ENCODE peak calls at places on chromosomes 6 and 20, in eight cellular contexts. N is WTC11, R is MCF 10A, Z is H9, D is astrocyte of the spinal cord, W is A549, F is natural killer cell, A is ovary. J is an unnamed sample.

GRCh38 chr6:100493206-100493888 is 28.6 kb upstream of the SIM1 start:
- DNase-seq in N (peak), R (peak), Z (peak), D (no peak), W (no peak), F (no peak), A (no peak), J (no peak)

GRCh38 chr6:20933057-20933792 is 399.0 kb downstream of the CDKAL1 start:
- DNase-seq in N (no peak), R (no peak), Z (no peak), D (no peak), W (no peak), F (no peak), A (no peak), J (no peak)

GRCh38 chr20:10508468-10509251 is 73.6 kb downstream of the SLX4IP start:
- DNase-seq in N (no peak), R (no peak), Z (no peak), D (peak), W (no peak), F (no peak), A (peak), J (no peak)

GRCh38 chr6:13454286-13455221 is 32.8 kb downstream of the GFOD1 start:
- DNase-seq in N (no peak), R (no peak), Z (no peak), D (peak), W (no peak), F (peak), A (no peak), J (no peak)

GRCh38 chr6:12909828-12910227 is 193.3 kb downstream of the PHACTR1 start:
- DNase-seq in N (no peak), R (no peak), Z (no peak), D (no peak), W (no peak), F (no peak), A (no peak), J (peak)

GRCh38 chr6:128036808-128037570 is 136.1 kb upstream of the THEMIS start:
- DNase-seq in N (no peak), R (no peak), Z (no peak), D (no peak), W (no peak), F (no peak), A (no peak), J (no peak)

GRCh38 chr6:35955970-35956369 is 35.1 kb upstream of the SRPK1 start:
- DNase-seq in N (no peak), R (peak), Z (no peak), D (no peak), W (no peak), F (no peak), A (no peak), J (no peak)

GRCh38 chr6:154791561-154792317 is 58.5 kb downstream of the SCAF8 start:
- DNase-seq in N (no peak), R (peak), Z (no peak), D (no peak), W (no peak), F (no peak), A (no peak), J (no peak)

GRCh38 chr6:82951389-82951788 is 114.3 kb downstream of the UBE3D start:
- DNase-seq in N (no peak), R (peak), Z (no peak), D (no peak), W (no peak), F (no peak), A (no peak), J (no peak)

GRCh38 chr20:38805502-38805957 is at the start of gene PPP1R16B:
- DNase-seq in N (peak), R (no peak), Z (peak), D (no peak), W (peak), F (peak), A (no peak), J (peak)

GRCh38 chr20:61839223-61839911 is 226.3 kb downstream of the TAF4 start:
- DNase-seq in N (no peak), R (no peak), Z (no peak), D (no peak), W (no peak), F (no peak), A (no peak), J (no peak)

GRCh38 chr6:49868951-49869529 is 2.7 kb upstream of the CRISP1 start:
- DNase-seq in N (no peak), R (no peak), Z (no peak), D (no peak), W (no peak), F (no peak), A (no peak), J (no peak)

GRCh38 chr6:30615958-30616810 is 859 bp downstream of the PPP1R10 start:
- DNase-seq in N (no peak), R (peak), Z (peak), D (peak), W (no peak), F (peak), A (no peak), J (peak)

GRCh38 chr6:11785953-11786579 is 7.5 kb upstream of the ADTRP start:
- DNase-seq in N (no peak), R (no peak), Z (no peak), D (no peak), W (no peak), F (no peak), A (no peak), J (no peak)

GRCh38 chr6:113734886-113735481 is 122.2 kb upstream of the MARCKS start:
- DNase-seq in N (no peak), R (peak), Z (no peak), D (peak), W (no peak), F (no peak), A (no peak), J (no peak)

GRCh38 chr20:29443819-29444218 is 1813.6 kb upstream of the DEFB115 start:
- DNase-seq in N (no peak), R (no peak), Z (no peak), D (no peak), W (no peak), F (no peak), A (no peak), J (no peak)

GRCh38 chr6:127886603-127887002 is 14.3 kb downstream of the THEMIS start:
- DNase-seq in N (no peak), R (no peak), Z (no peak), D (no peak), W (no peak), F (no peak), A (no peak), J (no peak)

GRCh38 chr20:15763344-15763743 is 809.9 kb downstream of the KIF16B start:
- DNase-seq in N (no peak), R (no peak), Z (no peak), D (peak), W (no peak), F (no peak), A (no peak), J (no peak)

GRCh38 chr6:16739329-16739801 is 21.9 kb downstream of the ATXN1 start:
- DNase-seq in N (no peak), R (peak), Z (no peak), D (peak), W (no peak), F (no peak), A (no peak), J (no peak)

GRCh38 chr6:2877057-2877882 is 25.8 kb downstream of the SERPINB9 start:
- DNase-seq in N (no peak), R (peak), Z (no peak), D (peak), W (peak), F (no peak), A (peak), J (no peak)

GRCh38 chr6:157625764-157626163 is 197.3 kb upstream of the SNX9 start:
- DNase-seq in N (no peak), R (no peak), Z (no peak), D (no peak), W (no peak), F (no peak), A (peak), J (no peak)

GRCh38 chr20:14687317-14687716 is 349.9 kb upstream of the FLRT3 start:
- DNase-seq in N (no peak), R (peak), Z (no peak), D (no peak), W (no peak), F (no peak), A (no peak), J (no peak)

GRCh38 chr6:4603856-4604369 is 172.3 kb upstream of the CDYL start:
- DNase-seq in N (no peak), R (no peak), Z (no peak), D (no peak), W (no peak), F (no peak), A (no peak), J (no peak)

GRCh38 chr6:126337323-126337722 is 2.6 kb upstream of the CENPW start:
- DNase-seq in N (no peak), R (peak), Z (no peak), D (no peak), W (no peak), F (no peak), A (no peak), J (no peak)

GRCh38 chr6:28643017-28643740 is 117.5 kb downstream of the GPX5 start:
- DNase-seq in N (peak), R (peak), Z (peak), D (peak), W (no peak), F (no peak), A (no peak), J (peak)

GRCh38 chr6:118869350-118869749 is 24.6 kb upstream of the ASF1A start:
- DNase-seq in N (no peak), R (peak), Z (no peak), D (peak), W (no peak), F (no peak), A (no peak), J (no peak)

DNA sequence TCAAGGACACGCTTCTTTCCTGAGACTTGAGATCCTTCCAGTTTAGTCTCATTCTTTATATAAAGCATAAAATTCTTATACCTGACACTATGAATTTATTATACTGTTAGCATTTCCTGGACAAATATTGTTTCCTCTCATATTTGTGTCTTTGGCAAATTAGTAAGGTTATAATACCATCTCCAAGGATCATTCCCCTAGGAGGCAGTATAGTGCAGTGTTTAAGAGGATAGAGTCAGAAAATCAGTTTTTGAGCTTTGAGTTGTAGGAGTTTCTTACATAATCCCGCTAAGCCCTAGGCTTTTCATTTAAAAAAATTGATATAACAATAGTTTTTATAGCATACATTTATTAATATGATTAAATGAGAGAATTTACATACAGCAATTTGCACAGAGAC is 510.8 kb downstream of the TENT5A start:
- DNase-seq in N (no peak), R (peak), Z (no peak), D (peak), W (peak), F (no peak), A (no peak), J (no peak)
- TF ChIP-seq CTCF in N (peak), R (peak), Z (peak), D (peak), W (no peak), F (no peak), A (no peak), J (peak)

GRCh38 chr20:37163832-37164554 is 15.1 kb upstream of the RPN2 start:
- DNase-seq in N (no peak), R (no peak), Z (no peak), D (no peak), W (no peak), F (no peak), A (no peak), J (no peak)
- TF ChIP-seq CTCF in N (no peak), R (no peak), Z (no peak), D (no peak), W (no peak), F (no peak), A (no peak), J (no peak)

GRCh38 chr6:34513628-34514027 is 42.5 kb downstream of the SPDEF start:
- DNase-seq in N (no peak), R (no peak), Z (no peak), D (no peak), W (no peak), F (no peak), A (no peak), J (peak)

GRCh38 chr6:34516391-34517324 is 39.5 kb downstream of the SPDEF start:
- DNase-seq in N (peak), R (no peak), Z (no peak), D (no peak), W (no peak), F (no peak), A (no peak), J (no peak)

GRCh38 chr6:34514112-34514511 is 42.0 kb downstream of the SPDEF start:
- DNase-seq in N (no peak), R (no peak), Z (no peak), D (no peak), W (no peak), F (no peak), A (no peak), J (no peak)

GRCh38 chr6:34515473-34516387 is 40.4 kb downstream of the SPDEF start:
- DNase-seq in N (peak), R (no peak), Z (no peak), D (no peak), W (no peak), F (no peak), A (no peak), J (no peak)

GRCh38 chr6:34514593-34515472 is 41.3 kb downstream of the SPDEF start:
- DNase-seq in N (peak), R (no peak), Z (peak), D (peak), W (no peak), F (no peak), A (peak), J (peak)
- TF ChIP-seq CTCF in N (no peak), R (no peak), Z (no peak), D (no peak), W (no peak), F (no peak), A (no peak), J (no peak)

DNA sequence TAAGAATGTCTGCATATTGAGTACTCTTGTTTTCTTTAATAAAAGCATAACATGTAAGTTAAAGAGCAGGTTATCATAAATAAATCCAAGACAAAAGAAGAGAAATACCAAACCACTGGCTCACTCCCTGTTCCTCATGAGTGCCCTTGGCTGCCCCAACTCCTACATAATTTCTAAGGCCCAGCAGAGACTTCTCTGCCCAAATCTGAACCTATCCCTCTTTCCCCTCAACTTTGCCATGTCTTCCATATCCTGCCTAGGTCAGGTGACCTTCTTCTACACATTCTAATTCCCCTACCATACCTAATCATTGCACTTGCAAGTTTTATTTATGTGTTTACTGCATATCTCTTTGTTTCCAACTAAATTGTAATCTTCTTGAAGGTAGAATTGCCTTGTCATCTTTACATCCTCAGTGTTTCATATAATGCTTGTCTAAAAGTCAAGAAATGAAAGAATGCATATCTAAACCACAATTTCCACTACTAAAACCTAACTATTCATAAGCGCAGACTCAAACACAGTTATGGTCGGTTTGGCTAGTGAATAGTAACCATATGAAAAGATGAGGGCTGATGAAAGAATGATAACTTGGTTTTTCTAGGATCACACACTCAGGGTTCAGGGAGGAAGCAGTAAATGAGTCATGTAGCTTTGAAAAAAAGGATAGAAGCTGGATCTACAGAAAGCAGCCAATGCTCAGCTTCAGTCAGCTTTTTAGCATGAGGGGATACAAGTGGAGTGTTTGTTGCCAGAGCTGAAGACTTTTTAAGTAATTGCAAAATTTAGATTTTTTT is 53.3 kb upstream of the EYA4 start:
- DNase-seq in N (no peak), R (no peak), Z (no peak), D (peak), W (no peak), F (no peak), A (no peak), J (no peak)
- TF ChIP-seq CTCF in N (no peak), R (no peak), Z (no peak), D (no peak), W (no peak), F (no peak), A (no peak), J (no peak)

GRCh38 chr20:666877-667276 is 8.7 kb downstream of the SCRT2 start:
- DNase-seq in N (no peak), R (no peak), Z (no peak), D (no peak), W (no peak), F (no peak), A (no peak), J (no peak)
- TF ChIP-seq CTCF in N (no peak), R (no peak), Z (no peak), D (no peak), W (no peak), F (no peak), A (no peak), J (no peak)

GRCh38 chr20:48986899-48987298 is 59.2 kb upstream of the CSE1L start:
- DNase-seq in N (no peak), R (peak), Z (no peak), D (no peak), W (no peak), F (no peak), A (no peak), J (no peak)
- TF ChIP-seq CTCF in N (no peak), R (peak), Z (peak), D (peak), W (peak), F (no peak), A (no peak), J (no peak)

GRCh38 chr20:52010541-52010940 is 181.0 kb downstream of the ZFP64 start:
- DNase-seq in N (peak), R (no peak), Z (peak), D (no peak), W (no peak), F (no peak), A (no peak), J (no peak)
- TF ChIP-seq CTCF in N (no peak), R (no peak), Z (no peak), D (no peak), W (no peak), F (no peak), A (no peak), J (no peak)

J was measured in glutamatergic neuron.